ENCODE peak calls at places on chromosomes 12 and 14, in four cellular contexts. R, A, P and N are unnamed samples.

GRCh38 chr14:74596747-74597456 is 15.1 kb downstream of the LTBP2 start:
- DNase-seq in A (no peak), P (no peak), R (no peak), N (no peak)

GRCh38 chr12:119444462-119445044 is 110.0 kb downstream of the CCDC60 start:
- DNase-seq in P (peak), A (peak), R (peak), N (peak)

GRCh38 chr12:23115984-23116383 is 491.0 kb downstream of the ETNK1 start:
- DNase-seq in A (no peak), R (no peak), P (no peak), N (no peak)

GRCh38 chr12:74646831-74647230 is 109.2 kb downstream of the ATXN7L3B start:
- DNase-seq in R (no peak), A (no peak), P (peak), N (peak)

GRCh38 chr14:77111021-77111420 is 13.0 kb downstream of the CIPC start:
- DNase-seq in R (no peak), A (no peak), P (no peak), N (peak)

GRCh38 chr14:69650948-69651369 is 39.6 kb downstream of the SUSD6 start:
- DNase-seq in P (no peak), A (no peak), R (no peak), N (no peak)

GRCh38 chr14:36313898-36314297 is 6.5 kb downstream of the MBIP start:
- DNase-seq in A (no peak), R (no peak), P (no peak), N (no peak)

GRCh38 chr12:28767836-28768348 is 381.2 kb upstream of the FAR2 start:
- DNase-seq in P (no peak), A (no peak), R (no peak), N (no peak)

GRCh38 chr14:58912799-58913432 is 275.2 kb downstream of the DACT1 start:
- DNase-seq in R (no peak), P (peak), A (no peak), N (no peak)

GRCh38 chr14:31291210-31291609 is 83.6 kb upstream of the HECTD1 start:
- DNase-seq in P (no peak), A (no peak), R (no peak), N (no peak)

GRCh38 chr12:1504304-1505150 is 89.9 kb downstream of the FBXL14 start:
- DNase-seq in A (no peak), P (no peak), R (no peak), N (peak)

GRCh38 chr14:89352976-89353817 is 63.8 kb downstream of the FOXN3 start:
- DNase-seq in R (no peak), P (no peak), A (no peak), N (no peak)

GRCh38 chr14:22448905-22449611 is 140.0 kb downstream of the DAD1 start:
- DNase-seq in A (no peak), R (peak), P (no peak), N (no peak)

GRCh38 chr12:106945261-106945851 is 10.4 kb upstream of the TMEM263 start:
- DNase-seq in R (no peak), P (no peak), A (no peak), N (peak)

GRCh38 chr14:104975481-104976197 is 2.5 kb downstream of the AHNAK2 start:
- DNase-seq in R (no peak), P (peak), A (no peak), N (peak)

GRCh38 chr12:89194683-89195082 is 157.6 kb downstream of the DUSP6 start:
- DNase-seq in R (no peak), P (no peak), A (no peak), N (no peak)

GRCh38 chr14:70098257-70098809 is 90.4 kb downstream of the SLC8A3 start:
- DNase-seq in R (no peak), A (no peak), P (peak), N (no peak)

GRCh38 chr12:82867782-82868505 is 181.2 kb downstream of the TMTC2 start:
- DNase-seq in R (no peak), A (no peak), P (no peak), N (no peak)

GRCh38 chr14:104799657-104800599 is 973 bp upstream of the ZBTB42 start:
- DNase-seq in R (peak), P (peak), A (peak), N (peak)

GRCh38 chr12:51208016-51208660 is 9.7 kb downstream of the POU6F1 start:
- DNase-seq in A (no peak), R (no peak), P (no peak), N (no peak)

GRCh38 chr12:113057565-113058485 is 1.3 kb downstream of the DTX1 start:
- DNase-seq in A (no peak), P (no peak), R (no peak), N (peak)

GRCh38 chr12:128930591-128930990 is 77.3 kb downstream of the GLT1D1 start:
- DNase-seq in A (no peak), P (no peak), R (no peak), N (peak)

GRCh38 chr12:65741662-65742480 is 82.4 kb upstream of the HMGA2 start:
- DNase-seq in P (peak), R (peak), A (no peak), N (peak)

GRCh38 chr14:38958589-38958988 is 144.4 kb downstream of the SEC23A start:
- DNase-seq in P (no peak), R (no peak), A (no peak), N (no peak)

GRCh38 chr14:56299306-56299984 is 181.2 kb downstream of the PELI2 start:
- DNase-seq in A (no peak), P (no peak), R (no peak), N (peak)

GRCh38 chr12:23204933-23205778 is 580.2 kb downstream of the ETNK1 start:
- DNase-seq in R (peak), P (peak), A (peak), N (peak)

GRCh38 chr12:117231750-117232149 is 41.5 kb upstream of the FBXO21 start:
- DNase-seq in A (no peak), R (no peak), P (no peak), N (no peak)

GRCh38 chr12:57576613-57577160 is 14.3 kb upstream of the PIP4K2C start:
- DNase-seq in A (no peak), P (no peak), R (no peak), N (no peak)

GRCh38 chr12:109726511-109727038 is 12.9 kb downstream of the FAM222A start:
- DNase-seq in P (no peak), A (no peak), R (no peak), N (no peak)

GRCh38 chr14:96105921-96106441 is 66.8 kb downstream of the C14orf132 start:
- DNase-seq in A (no peak), P (no peak), R (no peak), N (peak)

GRCh38 chr14:103123634-103124500 is 606 bp downstream of the TNFAIP2 start:
- DNase-seq in R (no peak), P (peak), A (no peak), N (peak)

GRCh38 chr12:54970741-54971140 is 13.8 kb downstream of the TESPA1 start:
- DNase-seq in P (no peak), A (no peak), R (no peak), N (no peak)

GRCh38 chr12:75177997-75178396 is 31.6 kb downstream of the KCNC2 start:
- DNase-seq in R (no peak), A (no peak), P (peak), N (no peak)

GRCh38 chr12:117043598-117043901 is 55.7 kb downstream of the TESC start:
- DNase-seq in P (no peak), A (no peak), R (no peak), N (no peak)

GRCh38 chr14:101167428-101167827 is 263.9 kb upstream of the RTL1 start:
- DNase-seq in A (no peak), R (no peak), P (no peak), N (no peak)

GRCh38 chr14:77861201-77861600 is 61.3 kb downstream of the ADCK1 start:
- DNase-seq in R (no peak), A (no peak), P (no peak), N (no peak)

GRCh38 chr12:88399811-88400210 is 180.5 kb downstream of the KITLG start:
- DNase-seq in R (no peak), A (no peak), P (no peak), N (no peak)

GRCh38 chr14:101505216-101505970 is 55.9 kb upstream of the DIO3 start:
- DNase-seq in P (no peak), A (no peak), R (no peak), N (no peak)

GRCh38 chr14:55416866-55417265 is 5.2 kb upstream of the ATG14 start:
- DNase-seq in A (peak), R (no peak), P (peak), N (peak)